ENCODE peak calls at places on chromosomes 2 and 18, in eight cellular contexts. One of them, this sample, is unnamed.

GRCh38 chr2:171432969-171433762 is 624 bp downstream of the METTL8 start:
- DNase-seq in aorta: no peak
- DNase-seq in Karpas-422: peak; percentile 91
- DNase-seq in cardiac muscle cell: peak; percentile 34
- DNase-seq in AG04450: no peak
- DNase-seq in transverse colon: peak; percentile 72
- DNase-seq in OCI-LY7: peak; percentile 88
- DNase-seq in A549: peak; percentile 77
- DNase-seq in this sample: peak; percentile 36

GRCh38 chr2:239831272-239831731 is 193.8 kb downstream of the NDUFA10 start:
- DNase-seq in aorta: peak; percentile 28
- DNase-seq in Karpas-422: no peak
- DNase-seq in cardiac muscle cell: no peak
- DNase-seq in AG04450: no peak
- DNase-seq in transverse colon: no peak
- DNase-seq in OCI-LY7: no peak
- DNase-seq in A549: no peak
- DNase-seq in this sample: peak; percentile 27

GRCh38 chr2:66103581-66103980 is 331.3 kb upstream of the MEIS1 start:
- DNase-seq in aorta: no peak
- DNase-seq in Karpas-422: no peak
- DNase-seq in cardiac muscle cell: no peak
- DNase-seq in AG04450: no peak
- DNase-seq in transverse colon: no peak
- DNase-seq in OCI-LY7: no peak
- DNase-seq in A549: no peak
- DNase-seq in this sample: no peak

GRCh38 chr2:215528555-215528954 is 92.7 kb upstream of the FN1 start:
- DNase-seq in aorta: no peak
- DNase-seq in Karpas-422: no peak
- DNase-seq in cardiac muscle cell: no peak
- DNase-seq in AG04450: peak; percentile 90
- DNase-seq in transverse colon: no peak
- DNase-seq in OCI-LY7: no peak
- DNase-seq in A549: peak; percentile 62
- DNase-seq in this sample: no peak

GRCh38 chr2:218369374-218369773 is 12.7 kb upstream of the SLC11A1 start:
- DNase-seq in aorta: peak; percentile 45
- DNase-seq in Karpas-422: no peak
- DNase-seq in cardiac muscle cell: no peak
- DNase-seq in AG04450: no peak
- DNase-seq in transverse colon: no peak
- DNase-seq in OCI-LY7: peak; percentile 22
- DNase-seq in A549: no peak
- DNase-seq in this sample: no peak

GRCh38 chr2:72210470-72210869 is 62.8 kb upstream of the CYP26B1 start:
- DNase-seq in aorta: no peak
- DNase-seq in Karpas-422: no peak
- DNase-seq in cardiac muscle cell: no peak
- DNase-seq in AG04450: no peak
- DNase-seq in transverse colon: peak; percentile 9
- DNase-seq in OCI-LY7: no peak
- DNase-seq in A549: peak; percentile 43
- DNase-seq in this sample: no peak

GRCh38 chr2:189412330-189412953 is 28.8 kb upstream of the WDR75 start:
- DNase-seq in aorta: no peak
- DNase-seq in Karpas-422: peak; percentile 72
- DNase-seq in cardiac muscle cell: peak; percentile 46
- DNase-seq in AG04450: peak; percentile 48
- DNase-seq in transverse colon: peak; percentile 21
- DNase-seq in OCI-LY7: peak; percentile 39
- DNase-seq in A549: peak; percentile 53
- DNase-seq in this sample: no peak

GRCh38 chr2:75614062-75614710 is 32.4 kb upstream of the MRPL19 start:
- DNase-seq in aorta: no peak
- DNase-seq in Karpas-422: no peak
- DNase-seq in cardiac muscle cell: no peak
- DNase-seq in AG04450: no peak
- DNase-seq in transverse colon: no peak
- DNase-seq in OCI-LY7: no peak
- DNase-seq in A549: no peak
- DNase-seq in this sample: no peak

GRCh38 chr2:238278626-238279323 is 9.6 kb downstream of the PER2 start:
- DNase-seq in aorta: peak; percentile 32
- DNase-seq in Karpas-422: no peak
- DNase-seq in cardiac muscle cell: no peak
- DNase-seq in AG04450: no peak
- DNase-seq in transverse colon: no peak
- DNase-seq in OCI-LY7: peak; percentile 24
- DNase-seq in A549: no peak
- DNase-seq in this sample: no peak

GRCh38 chr2:69223759-69224494 is 163.1 kb downstream of the GFPT1 start:
- DNase-seq in aorta: no peak
- DNase-seq in Karpas-422: no peak
- DNase-seq in cardiac muscle cell: no peak
- DNase-seq in AG04450: no peak
- DNase-seq in transverse colon: no peak
- DNase-seq in OCI-LY7: no peak
- DNase-seq in A549: no peak
- DNase-seq in this sample: no peak

GRCh38 chr2:193679850-193680249 is 1485.1 kb upstream of the TMEFF2 start:
- DNase-seq in aorta: no peak
- DNase-seq in Karpas-422: no peak
- DNase-seq in cardiac muscle cell: no peak
- DNase-seq in AG04450: no peak
- DNase-seq in transverse colon: no peak
- DNase-seq in OCI-LY7: no peak
- DNase-seq in A549: no peak
- DNase-seq in this sample: no peak

GRCh38 chr18:58335821-58336220 is 291.8 kb downstream of the NEDD4L start:
- DNase-seq in aorta: no peak
- DNase-seq in Karpas-422: no peak
- DNase-seq in cardiac muscle cell: no peak
- DNase-seq in AG04450: no peak
- DNase-seq in transverse colon: no peak
- DNase-seq in OCI-LY7: no peak
- DNase-seq in A549: no peak
- DNase-seq in this sample: no peak

GRCh38 chr18:58336605-58337004 is 292.3 kb downstream of the ALPK2 start:
- DNase-seq in aorta: no peak
- DNase-seq in Karpas-422: no peak
- DNase-seq in cardiac muscle cell: no peak
- DNase-seq in AG04450: no peak
- DNase-seq in transverse colon: no peak
- DNase-seq in OCI-LY7: no peak
- DNase-seq in A549: no peak
- DNase-seq in this sample: no peak

GRCh38 chr18:58335223-58335622 is 291.2 kb downstream of the NEDD4L start:
- DNase-seq in aorta: no peak
- DNase-seq in Karpas-422: no peak
- DNase-seq in cardiac muscle cell: no peak
- DNase-seq in AG04450: no peak
- DNase-seq in transverse colon: no peak
- DNase-seq in OCI-LY7: no peak
- DNase-seq in A549: no peak
- DNase-seq in this sample: no peak

GRCh38 chr18:58337285-58337684 is 291.6 kb downstream of the ALPK2 start:
- DNase-seq in aorta: no peak
- DNase-seq in Karpas-422: no peak
- DNase-seq in cardiac muscle cell: no peak
- DNase-seq in AG04450: no peak
- DNase-seq in transverse colon: no peak
- DNase-seq in OCI-LY7: no peak
- DNase-seq in A549: no peak
- DNase-seq in this sample: no peak

DNA sequence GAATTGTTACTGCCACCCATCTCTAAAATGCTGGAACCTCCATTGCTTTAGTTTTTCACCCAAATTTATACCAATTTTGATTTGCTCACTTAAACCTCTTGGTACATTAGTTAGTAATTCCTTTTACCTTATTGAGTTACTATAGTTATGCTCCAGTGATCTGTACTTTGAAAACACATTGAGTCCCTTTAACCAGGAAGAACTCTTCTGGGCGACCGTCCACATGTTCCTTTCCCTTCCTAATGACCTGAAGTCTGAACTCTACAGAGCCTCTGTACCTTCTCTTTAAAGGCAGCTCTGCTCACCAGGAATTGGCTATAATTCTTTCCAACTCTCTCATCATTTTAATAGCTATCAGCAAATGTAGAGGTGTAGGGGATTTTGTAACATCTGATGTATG is 290.0 kb downstream of the NEDD4L start:
- DNase-seq in aorta: no peak
- DNase-seq in Karpas-422: no peak
- DNase-seq in cardiac muscle cell: no peak
- DNase-seq in AG04450: no peak
- DNase-seq in transverse colon: no peak
- DNase-seq in OCI-LY7: no peak
- DNase-seq in A549: no peak
- DNase-seq in this sample: no peak
- H3K27ac ChIP-seq in aorta: no peak overlapping the region
- H3K27ac ChIP-seq in Karpas-422: no peak overlapping the region
- H3K27ac ChIP-seq in cardiac muscle cell: no peak overlapping the region
- H3K27ac ChIP-seq in AG04450: no peak overlapping the region
- H3K27ac ChIP-seq in transverse colon: no peak overlapping the region
- H3K27ac ChIP-seq in OCI-LY7: no peak overlapping the region
- H3K27ac ChIP-seq in A549: no peak overlapping the region
- H3K27ac ChIP-seq in this sample: no peak overlapping the region

DNA sequence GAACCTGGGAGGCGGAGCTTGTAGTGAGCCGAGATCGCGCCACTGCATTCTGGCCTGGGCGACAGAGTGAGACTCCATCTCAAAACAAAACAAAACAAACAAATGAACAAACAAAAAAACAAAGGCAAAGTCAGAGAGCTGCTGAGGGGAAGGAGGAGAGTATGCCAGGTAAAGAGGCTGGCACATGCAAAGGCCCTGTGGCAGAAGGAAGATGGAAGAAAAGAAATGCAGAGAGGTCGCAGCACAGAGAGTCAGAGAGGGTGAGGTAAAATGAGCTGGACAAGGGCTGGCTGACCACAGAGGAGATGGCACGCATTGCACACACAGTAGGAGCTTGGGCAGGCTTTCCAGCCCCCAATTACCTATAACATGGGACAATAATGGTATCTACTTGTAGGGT is 47.0 kb downstream of the FAM178B start:
- DNase-seq in aorta: peak; percentile 9
- DNase-seq in Karpas-422: no peak
- DNase-seq in cardiac muscle cell: no peak
- DNase-seq in AG04450: no peak
- DNase-seq in transverse colon: no peak
- DNase-seq in OCI-LY7: no peak
- DNase-seq in A549: no peak
- DNase-seq in this sample: no peak
- H3K27ac ChIP-seq in aorta: no peak overlapping the region
- H3K27ac ChIP-seq in Karpas-422: no peak overlapping the region
- H3K27ac ChIP-seq in cardiac muscle cell: no peak overlapping the region
- H3K27ac ChIP-seq in AG04450: no peak overlapping the region
- H3K27ac ChIP-seq in transverse colon: no peak overlapping the region
- H3K27ac ChIP-seq in OCI-LY7: no peak overlapping the region
- H3K27ac ChIP-seq in A549: no peak overlapping the region
- H3K27ac ChIP-seq in this sample: no peak overlapping the region

GRCh38 chr2:73736855-73737779 is at the start of gene TPRKB:
- DNase-seq in aorta: peak; percentile 98
- DNase-seq in Karpas-422: peak; percentile 100
- DNase-seq in cardiac muscle cell: peak; percentile 95
- DNase-seq in AG04450: peak; percentile 94
- DNase-seq in transverse colon: peak; percentile 96
- DNase-seq in OCI-LY7: peak; percentile 98
- DNase-seq in A549: peak; percentile 99
- DNase-seq in this sample: peak; percentile 98

GRCh38 chr2:73740767-73741166 is 3.6 kb upstream of the TPRKB start:
- DNase-seq in aorta: no peak
- DNase-seq in Karpas-422: no peak
- DNase-seq in cardiac muscle cell: no peak
- DNase-seq in AG04450: no peak
- DNase-seq in transverse colon: no peak
- DNase-seq in OCI-LY7: no peak
- DNase-seq in A549: no peak
- DNase-seq in this sample: no peak

GRCh38 chr2:73736378-73736777 is 767 bp downstream of the TPRKB start:
- DNase-seq in aorta: no peak
- DNase-seq in Karpas-422: no peak
- DNase-seq in cardiac muscle cell: no peak
- DNase-seq in AG04450: no peak
- DNase-seq in transverse colon: no peak
- DNase-seq in OCI-LY7: no peak
- DNase-seq in A549: no peak
- DNase-seq in this sample: no peak

DNA sequence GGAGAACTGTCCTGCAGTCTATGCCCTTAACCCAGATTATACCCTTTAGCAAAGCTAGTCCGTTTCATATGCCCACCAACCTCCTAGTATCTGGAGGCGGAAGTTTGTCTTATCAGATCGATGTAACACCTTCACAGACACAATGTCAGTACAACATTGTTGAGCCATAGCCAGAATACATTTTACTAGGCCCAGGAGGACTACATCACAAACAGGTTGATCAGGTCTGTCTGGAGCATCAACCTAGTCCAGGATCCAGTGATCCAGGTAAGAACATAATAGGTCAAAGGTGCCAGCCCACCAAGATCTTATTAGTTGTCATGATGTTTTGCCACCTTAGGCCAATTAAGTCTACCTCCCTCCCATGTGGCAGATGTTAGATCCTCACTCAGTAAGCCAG is 2.0 kb upstream of the TPRKB start:
- DNase-seq in aorta: no peak
- DNase-seq in Karpas-422: no peak
- DNase-seq in cardiac muscle cell: no peak
- DNase-seq in AG04450: no peak
- DNase-seq in transverse colon: no peak
- DNase-seq in OCI-LY7: no peak
- DNase-seq in A549: no peak
- DNase-seq in this sample: no peak
- H3K27ac ChIP-seq in aorta: no peak overlapping the region
- H3K27ac ChIP-seq in Karpas-422: no peak overlapping the region
- H3K27ac ChIP-seq in cardiac muscle cell: no peak overlapping the region
- H3K27ac ChIP-seq in AG04450: no peak overlapping the region
- H3K27ac ChIP-seq in transverse colon: no peak overlapping the region
- H3K27ac ChIP-seq in OCI-LY7: no peak overlapping the region
- H3K27ac ChIP-seq in A549: no peak overlapping the region
- H3K27ac ChIP-seq in this sample: no peak overlapping the region

DNA sequence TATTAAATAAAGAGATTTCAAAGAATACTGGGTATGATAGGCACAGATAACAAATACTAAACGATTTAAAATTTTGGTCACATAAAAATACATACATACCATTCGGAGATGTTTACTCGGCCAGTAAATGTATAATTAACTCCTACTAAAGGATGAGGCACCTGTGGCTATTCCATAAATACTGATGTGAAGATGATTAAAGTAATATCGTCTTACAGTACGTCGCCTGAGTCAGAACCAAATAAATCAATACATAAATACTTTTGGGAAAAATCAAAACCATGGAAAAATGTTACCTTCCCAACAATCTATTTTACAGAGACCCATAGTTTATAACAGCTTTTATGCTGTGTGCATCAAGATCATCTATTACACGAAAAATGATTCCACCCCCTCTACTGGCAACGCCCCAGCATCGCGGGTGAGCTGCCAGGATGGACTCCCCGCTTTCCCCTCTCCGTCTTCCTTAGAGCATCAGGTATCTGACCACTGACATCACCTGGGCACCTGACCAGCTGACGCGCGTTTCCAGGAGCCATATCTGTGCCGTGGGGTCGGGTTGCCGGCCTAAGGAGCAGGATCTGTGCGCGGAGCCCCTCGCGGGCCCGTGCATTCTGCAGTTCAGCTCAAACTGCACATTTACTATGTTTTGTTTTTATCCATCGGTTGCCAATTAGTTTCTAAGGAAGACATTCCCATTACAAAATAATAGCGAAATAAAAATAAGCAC is 970 bp downstream of the ICA1L start:
- DNase-seq in aorta: peak; percentile 59
- DNase-seq in Karpas-422: peak; percentile 91
- DNase-seq in cardiac muscle cell: peak; percentile 65
- DNase-seq in AG04450: no peak
- DNase-seq in transverse colon: peak; percentile 57
- DNase-seq in OCI-LY7: peak; percentile 78
- DNase-seq in A549: peak; percentile 83
- DNase-seq in this sample: peak; percentile 65
- H3K27ac ChIP-seq in aorta: no peak overlapping the region
- H3K27ac ChIP-seq in Karpas-422: peak overlapping the region; percentile 68
- H3K27ac ChIP-seq in cardiac muscle cell: peak overlapping the region; percentile 85
- H3K27ac ChIP-seq in AG04450: peak overlapping the region; percentile 52
- H3K27ac ChIP-seq in transverse colon: peak overlapping the region; percentile 78
- H3K27ac ChIP-seq in OCI-LY7: peak overlapping the region; percentile 39
- H3K27ac ChIP-seq in A549: peak overlapping the region; percentile 94
- H3K27ac ChIP-seq in this sample: peak overlapping the region; percentile 85

This sample was measured in lung.